ENCODE peak calls at places on chromosomes 12 and 14, in nine cellular contexts. N is GM23248; T is tibial artery; O is activated T-helper 9 cell treated with anti-CD3 and anti-CD28 coated beads, Interleukin-2, amount 50 U/mL, for 16 hours; I is cardiac fibroblast; J is ELF-1; P is astrocyte of the spinal cord; Z is osteocyte; E is fibroblast of the conjunctiva. C is an unnamed sample.
A peak's percentile ranks its signal among the peaks of the same experiment; 100 is the strongest.

GRCh38 chr12:49487605-49488004 is 51.2 kb upstream of the KCNH3 start:
- DNase-seq in E (no peak), N (no peak), P (no peak), Z (no peak), I (no peak), O (no peak), T (no peak), J (no peak), C (no peak)

GRCh38 chr12:14108702-14109101 is 127.3 kb upstream of the GRIN2B start:
- DNase-seq in J (no peak), O (no peak), Z (no peak), I (no peak), N (no peak), P (no peak), E (no peak), T (no peak), C (no peak)

GRCh38 chr12:3134526-3135135 is 57.5 kb downstream of the TSPAN9 start:
- DNase-seq in I (no peak), T (no peak), E (no peak), P (no peak), Z (no peak), O (no peak), N (no peak), J (no peak), C (no peak)

GRCh38 chr12:111788178-111788654 is 21.5 kb downstream of the ALDH2 start:
- DNase-seq in Z (no peak), N (peak; percentile 47), P (no peak), I (peak; percentile 84), T (no peak), J (peak; percentile 41), O (no peak), E (peak; percentile 71), C (peak; percentile 58)

GRCh38 chr14:90828642-90829487 is 12.6 kb upstream of the TTC7B start:
- DNase-seq in T (no peak), I (no peak), N (no peak), J (no peak), P (no peak), Z (no peak), E (no peak), O (no peak), C (no peak)

GRCh38 chr12:96044017-96044985 is 8.9 kb upstream of the LTA4H start:
- DNase-seq in T (no peak), E (no peak), Z (no peak), I (peak; percentile 74), J (no peak), N (peak; percentile 69), P (peak; percentile 42), O (no peak), C (no peak)

GRCh38 chr12:90333384-90333783 is 621.6 kb downstream of the CCER1 start:
- DNase-seq in O (no peak), P (no peak), T (no peak), E (no peak), N (no peak), Z (no peak), J (no peak), I (peak; percentile 21), C (no peak)

GRCh38 chr12:121128908-121129704 is 3.6 kb upstream of the P2RX7 start:
- DNase-seq in E (no peak), Z (no peak), P (peak; percentile 10), I (peak; percentile 80), T (peak; percentile 87), N (peak; percentile 52), O (peak; percentile 74), J (peak; percentile 22), C (peak; percentile 97)

GRCh38 chr12:21696603-21697002 is 39.0 kb upstream of the LDHB start:
- DNase-seq in I (no peak), J (no peak), T (no peak), P (no peak), O (no peak), Z (no peak), E (no peak), N (no peak), C (no peak)

GRCh38 chr12:123397400-123397799 is 13.5 kb downstream of the KMT5A start:
- DNase-seq in T (no peak), E (no peak), J (no peak), I (no peak), Z (no peak), P (no peak), O (no peak), N (peak; percentile 77), C (no peak)

GRCh38 chr12:56630180-56630632 is at the start of gene BAZ2A:
- DNase-seq in E (no peak), I (peak; percentile 83), O (peak; percentile 78), J (peak; percentile 81), P (peak; percentile 79), Z (peak; percentile 93), T (peak; percentile 87), N (peak; percentile 95), C (peak; percentile 98)

GRCh38 chr12:54658306-54659264 is 10.4 kb upstream of the DCD start:
- DNase-seq in Z (no peak), N (peak; percentile 56), O (peak; percentile 1), I (peak; percentile 35), T (no peak), E (no peak), P (no peak), J (peak; percentile 85), C (peak; percentile 82)

GRCh38 chr14:104307246-104307626 is 168.8 kb downstream of the KIF26A start:
- DNase-seq in I (no peak), E (no peak), T (no peak), Z (no peak), O (no peak), J (no peak), P (no peak), N (no peak), C (no peak)

GRCh38 chr12:67909091-67909531 is 80.1 kb upstream of the IFNG-AS1 start:
- DNase-seq in I (peak; percentile 17), N (peak; percentile 84), E (no peak), T (no peak), Z (no peak), O (no peak), P (peak; percentile 80), J (no peak), C (no peak)

GRCh38 chr12:62647586-62647985 is 181.0 kb downstream of the MON2 start:
- DNase-seq in O (no peak), J (no peak), T (peak; percentile 42), P (no peak), Z (no peak), E (no peak), I (peak; percentile 76), N (no peak), C (no peak)

GRCh38 chr14:96281486-96281885 is 25.5 kb downstream of the BDKRB1 start:
- DNase-seq in I (peak; percentile 38), O (no peak), E (no peak), J (no peak), T (no peak), N (no peak), Z (no peak), P (no peak), C (no peak)

GRCh38 chr14:21405097-21405496 is 21.3 kb upstream of the SUPT16H start:
- DNase-seq in Z (no peak), J (no peak), E (no peak), I (peak; percentile 63), P (no peak), N (peak; percentile 47), T (no peak), O (no peak), C (no peak)

GRCh38 chr12:95358111-95359083 is 115.6 kb upstream of the METAP2 start:
- DNase-seq in J (no peak), P (peak; percentile 10), N (no peak), Z (no peak), E (no peak), O (no peak), T (no peak), I (peak; percentile 17), C (no peak)

GRCh38 chr12:109440851-109441490 is 36.1 kb downstream of the KCTD10 start:
- DNase-seq in N (no peak), I (peak; percentile 46), Z (no peak), P (no peak), E (no peak), J (peak; percentile 8), T (no peak), O (no peak), C (no peak)

GRCh38 chr12:20629414-20630156 is 65.5 kb upstream of the SLCO1C1 start:
- DNase-seq in P (peak; percentile 68), J (no peak), Z (no peak), E (peak; percentile 33), I (peak; percentile 72), T (peak; percentile 25), O (no peak), N (peak; percentile 61), C (no peak)

GRCh38 chr14:51912112-51912786 is 51.8 kb downstream of the GNG2 start:
- DNase-seq in I (no peak), O (no peak), Z (no peak), E (no peak), J (peak; percentile 32), P (no peak), N (no peak), T (no peak), C (no peak)

GRCh38 chr12:115464008-115464672 is 780.2 kb upstream of the TBX3 start:
- DNase-seq in P (no peak), I (no peak), E (no peak), N (no peak), T (no peak), J (no peak), Z (peak; percentile 56), O (no peak), C (no peak)

GRCh38 chr12:31588976-31589375 is 2.0 kb downstream of the DENND5B start:
- DNase-seq in E (no peak), T (no peak), O (no peak), P (peak; percentile 22), J (no peak), Z (no peak), N (peak; percentile 53), I (peak; percentile 5), C (no peak)

GRCh38 chr12:52202361-52203078 is 10.7 kb upstream of the KRT80 start:
- DNase-seq in I (peak; percentile 63), E (no peak), N (peak; percentile 63), T (no peak), J (no peak), O (no peak), Z (no peak), P (no peak), C (no peak)

GRCh38 chr14:22226381-22226780 is 362.6 kb downstream of the DAD1 start:
- DNase-seq in E (no peak), T (no peak), O (no peak), P (no peak), J (no peak), I (no peak), N (peak; percentile 2), Z (no peak), C (no peak)

GRCh38 chr14:100604709-100605108 is 17.5 kb upstream of the BEGAIN start:
- DNase-seq in O (no peak), T (no peak), E (no peak), I (no peak), J (no peak), N (no peak), Z (no peak), P (no peak), C (no peak)

GRCh38 chr14:100586153-100586519 is 1.1 kb downstream of the BEGAIN start:
- DNase-seq in E (no peak), N (peak; percentile 35), T (no peak), P (no peak), J (no peak), I (no peak), O (no peak), Z (no peak), C (no peak)

GRCh38 chr12:53798575-53798974 is 46.8 kb upstream of the CISTR start:
- DNase-seq in Z (no peak), P (no peak), T (no peak), I (peak; percentile 18), E (no peak), J (no peak), O (no peak), N (peak; percentile 4), C (peak; percentile 34)

GRCh38 chr14:101715209-101716076 is 46.1 kb upstream of the PPP2R5C start:
- DNase-seq in Z (peak; percentile 77), N (no peak), P (no peak), I (no peak), J (no peak), O (no peak), E (no peak), T (no peak), C (no peak)

GRCh38 chr12:132205271-132206092 is 61.2 kb downstream of the NOC4L start:
- DNase-seq in Z (no peak), E (no peak), J (peak; percentile 13), O (no peak), N (peak; percentile 52), P (no peak), I (peak; percentile 15), T (no peak), C (no peak)

GRCh38 chr12:52336641-52337040 is 15.4 kb upstream of the KRT83 start:
- DNase-seq in P (no peak), E (no peak), Z (no peak), J (no peak), O (no peak), N (no peak), I (no peak), T (no peak), C (no peak)

C was measured in testis.